ENCODE peak calls at places on chromosomes 11 and 22, in eight cellular contexts. One of them, this sample, is unnamed.

GRCh38 chr11:96049426-96049825 is 125.5 kb upstream of the MTMR2 start:
- DNase-seq in GM23248: peak; percentile 90
- DNase-seq in aorta: no peak
- DNase-seq in right atrium auricular region: no peak
- DNase-seq in adrenal gland: no peak
- DNase-seq in sigmoid colon: no peak
- DNase-seq in tibial nerve: no peak
- DNase-seq in AG04450: no peak
- DNase-seq in this sample: no peak

GRCh38 chr11:72191961-72192381 is at the start of gene FOLR1:
- DNase-seq in GM23248: peak; percentile 11
- DNase-seq in aorta: no peak
- DNase-seq in right atrium auricular region: no peak
- DNase-seq in adrenal gland: no peak
- DNase-seq in sigmoid colon: no peak
- DNase-seq in tibial nerve: no peak
- DNase-seq in AG04450: no peak
- DNase-seq in this sample: no peak

GRCh38 chr22:44091021-44091721 is 67.1 kb downstream of the PARVB start:
- DNase-seq in GM23248: peak; percentile 43
- DNase-seq in aorta: no peak
- DNase-seq in right atrium auricular region: no peak
- DNase-seq in adrenal gland: no peak
- DNase-seq in sigmoid colon: peak; percentile 62
- DNase-seq in tibial nerve: no peak
- DNase-seq in AG04450: no peak
- DNase-seq in this sample: no peak

GRCh38 chr11:61489833-61490585 is 18.5 kb upstream of the LRRC10B start:
- DNase-seq in GM23248: peak; percentile 56
- DNase-seq in aorta: no peak
- DNase-seq in right atrium auricular region: no peak
- DNase-seq in adrenal gland: no peak
- DNase-seq in sigmoid colon: no peak
- DNase-seq in tibial nerve: no peak
- DNase-seq in AG04450: no peak
- DNase-seq in this sample: no peak

GRCh38 chr22:32712644-32713355 is 88.7 kb upstream of the TIMP3 start:
- DNase-seq in GM23248: peak; percentile 53
- DNase-seq in aorta: no peak
- DNase-seq in right atrium auricular region: no peak
- DNase-seq in adrenal gland: no peak
- DNase-seq in sigmoid colon: no peak
- DNase-seq in tibial nerve: no peak
- DNase-seq in AG04450: no peak
- DNase-seq in this sample: no peak

GRCh38 chr11:27440090-27440489 is 32.5 kb downstream of the LGR4 start:
- DNase-seq in GM23248: no peak
- DNase-seq in aorta: no peak
- DNase-seq in right atrium auricular region: no peak
- DNase-seq in adrenal gland: no peak
- DNase-seq in sigmoid colon: no peak
- DNase-seq in tibial nerve: no peak
- DNase-seq in AG04450: no peak
- DNase-seq in this sample: no peak

GRCh38 chr22:30246962-30247376 is 410 bp upstream of the LIF start:
- DNase-seq in GM23248: no peak
- DNase-seq in aorta: no peak
- DNase-seq in right atrium auricular region: no peak
- DNase-seq in adrenal gland: no peak
- DNase-seq in sigmoid colon: no peak
- DNase-seq in tibial nerve: no peak
- DNase-seq in AG04450: no peak
- DNase-seq in this sample: no peak

GRCh38 chr11:128424867-128425285 is 162.5 kb downstream of the ETS1 start:
- DNase-seq in GM23248: peak; percentile 63
- DNase-seq in aorta: peak; percentile 74
- DNase-seq in right atrium auricular region: peak; percentile 76
- DNase-seq in adrenal gland: no peak
- DNase-seq in sigmoid colon: no peak
- DNase-seq in tibial nerve: no peak
- DNase-seq in AG04450: no peak
- DNase-seq in this sample: peak; percentile 91

GRCh38 chr11:21007297-21007696 is 337.9 kb downstream of the NELL1 start:
- DNase-seq in GM23248: no peak
- DNase-seq in aorta: no peak
- DNase-seq in right atrium auricular region: no peak
- DNase-seq in adrenal gland: no peak
- DNase-seq in sigmoid colon: no peak
- DNase-seq in tibial nerve: no peak
- DNase-seq in AG04450: no peak
- DNase-seq in this sample: no peak

GRCh38 chr11:102244681-102245409 is 72.4 kb upstream of the BIRC3 start:
- DNase-seq in GM23248: peak; percentile 95
- DNase-seq in aorta: no peak
- DNase-seq in right atrium auricular region: no peak
- DNase-seq in adrenal gland: no peak
- DNase-seq in sigmoid colon: no peak
- DNase-seq in tibial nerve: no peak
- DNase-seq in AG04450: no peak
- DNase-seq in this sample: no peak

DNA sequence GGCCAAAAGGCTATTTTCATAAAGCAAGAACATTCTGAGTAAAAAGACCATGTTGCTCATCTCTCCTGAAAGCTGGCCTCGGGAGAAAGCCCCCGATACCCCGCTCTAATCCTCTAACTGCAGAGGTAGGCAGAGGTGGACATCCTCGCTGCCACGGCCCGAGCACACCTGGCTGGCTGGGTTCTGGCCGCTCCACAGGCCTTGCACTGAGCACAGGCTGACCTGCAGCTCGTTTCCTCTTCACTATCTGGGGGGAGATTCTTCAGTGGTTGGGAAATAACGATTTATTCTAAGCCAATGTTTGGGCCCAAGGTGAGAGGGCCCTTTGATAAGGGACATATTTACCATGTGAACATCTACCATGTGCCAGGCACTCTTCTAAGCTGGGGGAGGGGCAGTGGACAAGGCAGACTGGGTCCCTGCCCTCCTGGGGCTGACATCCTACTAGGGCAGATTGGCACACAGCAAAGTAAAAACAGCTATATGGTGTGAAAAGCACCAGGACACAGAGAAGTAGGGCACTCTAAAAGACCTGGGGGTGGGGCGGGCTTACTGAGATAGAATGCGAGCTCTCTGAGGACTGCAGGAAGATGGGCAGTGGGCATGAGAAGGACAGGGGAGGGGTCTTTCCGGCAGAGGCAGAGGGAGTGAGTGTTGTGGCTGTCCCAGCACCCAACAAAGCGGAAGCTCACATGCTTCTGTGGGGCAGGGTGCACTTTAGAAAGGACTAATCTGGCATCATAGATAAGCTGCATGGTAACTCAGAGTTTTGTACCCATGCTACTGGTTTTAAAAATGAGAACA is 65.5 kb upstream of the ARFGAP3 start:
- DNase-seq in GM23248: no peak
- DNase-seq in aorta: peak; percentile 40
- DNase-seq in right atrium auricular region: no peak
- DNase-seq in adrenal gland: no peak
- DNase-seq in sigmoid colon: no peak
- DNase-seq in tibial nerve: no peak
- DNase-seq in AG04450: no peak
- DNase-seq in this sample: no peak
- H3K27ac ChIP-seq in GM23248: peak overlapping the region; percentile 89
- H3K27ac ChIP-seq in aorta: peak overlapping the region; percentile 39
- H3K27ac ChIP-seq in right atrium auricular region: peak overlapping the region; percentile 68
- H3K27ac ChIP-seq in adrenal gland: peak overlapping the region; percentile 56
- H3K27ac ChIP-seq in sigmoid colon: peak overlapping the region; percentile 74
- H3K27ac ChIP-seq in tibial nerve: no peak overlapping the region
- H3K27ac ChIP-seq in AG04450: peak overlapping the region; percentile 62
- H3K27ac ChIP-seq in this sample: no peak overlapping the region

GRCh38 chr22:21034989-21035388 is 2.6 kb upstream of the SLC7A4 start:
- DNase-seq in GM23248: no peak
- DNase-seq in aorta: no peak
- DNase-seq in right atrium auricular region: no peak
- DNase-seq in adrenal gland: no peak
- DNase-seq in sigmoid colon: no peak
- DNase-seq in tibial nerve: no peak
- DNase-seq in AG04450: no peak
- DNase-seq in this sample: no peak

GRCh38 chr22:21041937-21042336 is 3.8 kb upstream of the LRRC74B start:
- DNase-seq in GM23248: peak; percentile 80
- DNase-seq in aorta: no peak
- DNase-seq in right atrium auricular region: no peak
- DNase-seq in adrenal gland: no peak
- DNase-seq in sigmoid colon: no peak
- DNase-seq in tibial nerve: no peak
- DNase-seq in AG04450: no peak
- DNase-seq in this sample: no peak

GRCh38 chr22:21042978-21043855 is 2.5 kb upstream of the LRRC74B start:
- DNase-seq in GM23248: peak; percentile 42
- DNase-seq in aorta: peak; percentile 26
- DNase-seq in right atrium auricular region: no peak
- DNase-seq in adrenal gland: no peak
- DNase-seq in sigmoid colon: no peak
- DNase-seq in tibial nerve: no peak
- DNase-seq in AG04450: no peak
- DNase-seq in this sample: peak; percentile 56

GRCh38 chr22:21033895-21034294 is 1.5 kb upstream of the SLC7A4 start:
- DNase-seq in GM23248: no peak
- DNase-seq in aorta: no peak
- DNase-seq in right atrium auricular region: no peak
- DNase-seq in adrenal gland: no peak
- DNase-seq in sigmoid colon: no peak
- DNase-seq in tibial nerve: no peak
- DNase-seq in AG04450: no peak
- DNase-seq in this sample: no peak

DNA sequence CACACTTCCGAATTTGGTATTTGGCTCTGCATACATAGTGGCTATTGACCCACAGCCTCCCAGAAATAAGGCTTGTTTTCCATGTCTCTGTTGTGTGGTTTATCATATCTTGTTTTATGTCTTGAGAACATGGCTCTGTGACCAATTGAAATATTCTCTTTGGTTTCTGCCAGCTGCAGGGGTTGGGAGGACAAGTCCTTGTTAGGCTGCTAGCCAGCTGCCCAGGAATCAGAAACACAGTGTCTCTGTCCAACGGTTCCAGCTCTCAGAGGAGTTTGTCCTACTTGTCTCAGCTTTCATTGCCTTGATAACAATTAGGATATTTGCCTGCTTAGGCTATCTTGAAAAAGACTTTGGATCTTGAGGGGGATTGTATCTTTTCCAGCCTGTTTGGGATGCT is 6.0 kb upstream of the SLC7A4 start:
- DNase-seq in GM23248: peak; percentile 38
- DNase-seq in aorta: no peak
- DNase-seq in right atrium auricular region: no peak
- DNase-seq in adrenal gland: no peak
- DNase-seq in sigmoid colon: no peak
- DNase-seq in tibial nerve: no peak
- DNase-seq in AG04450: no peak
- DNase-seq in this sample: no peak
- H3K27ac ChIP-seq in GM23248: peak overlapping the region; percentile 70
- H3K27ac ChIP-seq in aorta: no peak overlapping the region
- H3K27ac ChIP-seq in right atrium auricular region: peak overlapping the region; percentile 62
- H3K27ac ChIP-seq in adrenal gland: peak overlapping the region; percentile 43
- H3K27ac ChIP-seq in sigmoid colon: peak overlapping the region; percentile 48
- H3K27ac ChIP-seq in tibial nerve: no peak overlapping the region
- H3K27ac ChIP-seq in AG04450: peak overlapping the region; percentile 95
- H3K27ac ChIP-seq in this sample: peak overlapping the region; percentile 23

DNA sequence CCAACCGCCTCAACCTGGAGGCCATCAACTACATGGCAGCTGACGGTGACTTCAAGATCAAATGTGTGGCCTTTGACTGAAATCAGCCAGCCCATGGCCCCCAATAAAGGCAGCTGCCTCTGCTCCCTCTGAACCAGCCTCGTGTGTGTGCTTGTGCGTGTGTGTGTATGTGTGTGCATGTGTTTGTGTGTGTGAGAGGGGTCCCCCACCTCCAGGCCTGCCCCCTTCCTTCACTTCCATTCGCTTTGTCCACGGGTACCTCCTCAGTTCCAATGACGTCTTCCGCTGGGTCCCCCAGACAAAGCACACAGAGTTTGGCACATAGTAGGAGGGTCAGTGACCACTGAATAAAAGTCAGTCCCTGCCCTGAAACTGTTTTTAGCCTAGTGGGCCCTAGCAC is 4.2 kb downstream of the LGALS1 start:
- DNase-seq in GM23248: no peak
- DNase-seq in aorta: no peak
- DNase-seq in right atrium auricular region: no peak
- DNase-seq in adrenal gland: no peak
- DNase-seq in sigmoid colon: no peak
- DNase-seq in tibial nerve: no peak
- DNase-seq in AG04450: no peak
- DNase-seq in this sample: no peak
- H3K27ac ChIP-seq in GM23248: peak overlapping the region; percentile 82
- H3K27ac ChIP-seq in aorta: no peak overlapping the region
- H3K27ac ChIP-seq in right atrium auricular region: no peak overlapping the region
- H3K27ac ChIP-seq in adrenal gland: no peak overlapping the region
- H3K27ac ChIP-seq in sigmoid colon: peak overlapping the region; percentile 92
- H3K27ac ChIP-seq in tibial nerve: no peak overlapping the region
- H3K27ac ChIP-seq in AG04450: peak overlapping the region; percentile 65
- H3K27ac ChIP-seq in this sample: no peak overlapping the region

GRCh38 chr11:114053406-114053805 is 6.1 kb upstream of the ZBTB16 start:
- DNase-seq in GM23248: no peak
- DNase-seq in aorta: no peak
- DNase-seq in right atrium auricular region: no peak
- DNase-seq in adrenal gland: no peak
- DNase-seq in sigmoid colon: peak; percentile 58
- DNase-seq in tibial nerve: no peak
- DNase-seq in AG04450: no peak
- DNase-seq in this sample: no peak

GRCh38 chr11:114052160-114052559 is 7.4 kb upstream of the ZBTB16 start:
- DNase-seq in GM23248: no peak
- DNase-seq in aorta: no peak
- DNase-seq in right atrium auricular region: no peak
- DNase-seq in adrenal gland: no peak
- DNase-seq in sigmoid colon: peak; percentile 86
- DNase-seq in tibial nerve: no peak
- DNase-seq in AG04450: no peak
- DNase-seq in this sample: no peak

GRCh38 chr11:114050258-114050927 is 9.1 kb upstream of the ZBTB16 start:
- DNase-seq in GM23248: no peak
- DNase-seq in aorta: no peak
- DNase-seq in right atrium auricular region: no peak
- DNase-seq in adrenal gland: no peak
- DNase-seq in sigmoid colon: peak; percentile 93
- DNase-seq in tibial nerve: no peak
- DNase-seq in AG04450: no peak
- DNase-seq in this sample: no peak

GRCh38 chr11:114051558-114051957 is 8.0 kb upstream of the ZBTB16 start:
- DNase-seq in GM23248: no peak
- DNase-seq in aorta: no peak
- DNase-seq in right atrium auricular region: no peak
- DNase-seq in adrenal gland: no peak
- DNase-seq in sigmoid colon: no peak
- DNase-seq in tibial nerve: no peak
- DNase-seq in AG04450: no peak
- DNase-seq in this sample: no peak

DNA sequence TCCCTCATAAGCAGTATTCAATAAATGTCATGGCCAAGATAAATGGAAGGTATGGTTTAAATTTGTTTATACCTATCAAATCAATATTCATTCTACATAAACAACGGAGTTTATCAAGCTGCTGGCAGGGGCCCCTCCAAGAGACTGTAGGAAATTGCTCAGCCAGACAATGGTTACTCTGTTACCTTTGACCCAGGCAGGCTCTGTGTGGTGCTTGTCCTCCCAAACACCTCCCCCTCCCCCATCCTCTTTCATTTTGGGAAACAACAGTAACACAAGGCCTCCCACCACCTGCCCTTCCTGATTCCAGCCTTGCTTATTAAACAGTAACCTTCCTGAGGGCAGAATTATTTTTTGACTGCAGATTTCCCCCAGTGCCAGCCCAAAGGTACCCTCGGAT is 10.5 kb upstream of the ZBTB16 start:
- DNase-seq in GM23248: no peak
- DNase-seq in aorta: no peak
- DNase-seq in right atrium auricular region: no peak
- DNase-seq in adrenal gland: no peak
- DNase-seq in sigmoid colon: no peak
- DNase-seq in tibial nerve: no peak
- DNase-seq in AG04450: no peak
- DNase-seq in this sample: no peak
- H3K27ac ChIP-seq in GM23248: no peak overlapping the region
- H3K27ac ChIP-seq in aorta: no peak overlapping the region
- H3K27ac ChIP-seq in right atrium auricular region: no peak overlapping the region
- H3K27ac ChIP-seq in adrenal gland: no peak overlapping the region
- H3K27ac ChIP-seq in sigmoid colon: no peak overlapping the region
- H3K27ac ChIP-seq in tibial nerve: no peak overlapping the region
- H3K27ac ChIP-seq in AG04450: no peak overlapping the region
- H3K27ac ChIP-seq in this sample: no peak overlapping the region

This sample was measured in Peyer's patch.